ENCODE peak calls at places on chromosomes 6 and 20, in four cellular contexts. One of them, this sample, is unnamed.

GRCh38 chr6:131792091-131792496 is 15.7 kb upstream of the ENPP1 start:
- DNase-seq in thoracic aorta: no peak
- DNase-seq in fibroblast of mammary gland: peak
- DNase-seq in kidney: no peak
- DNase-seq in this sample: no peak

GRCh38 chr6:87297115-87297514 is 25.3 kb upstream of the SMIM8 start:
- DNase-seq in thoracic aorta: no peak
- DNase-seq in kidney: no peak
- DNase-seq in fibroblast of mammary gland: peak
- DNase-seq in this sample: no peak

GRCh38 chr6:110965629-110966229 is 7.2 kb downstream of the GTF3C6 start:
- DNase-seq in fibroblast of mammary gland: no peak
- DNase-seq in kidney: no peak
- DNase-seq in thoracic aorta: no peak
- DNase-seq in this sample: no peak

GRCh38 chr6:164021589-164022290 is 607.2 kb downstream of the QKI start:
- DNase-seq in thoracic aorta: no peak
- DNase-seq in kidney: no peak
- DNase-seq in fibroblast of mammary gland: peak
- DNase-seq in this sample: no peak

GRCh38 chr6:53734473-53735299 is 60.1 kb upstream of the LRRC1 start:
- DNase-seq in thoracic aorta: no peak
- DNase-seq in fibroblast of mammary gland: peak
- DNase-seq in kidney: no peak
- DNase-seq in this sample: peak

GRCh38 chr6:3456395-3456767 is 469 bp downstream of the SLC22A23 start:
- DNase-seq in thoracic aorta: no peak
- DNase-seq in kidney: no peak
- DNase-seq in fibroblast of mammary gland: no peak
- DNase-seq in this sample: no peak

GRCh38 chr6:157823523-157824370 is 701 bp downstream of the SNX9 start:
- DNase-seq in fibroblast of mammary gland: peak
- DNase-seq in kidney: peak
- DNase-seq in thoracic aorta: no peak
- DNase-seq in this sample: peak

GRCh38 chr6:85186546-85187170 is 263.2 kb upstream of the NT5E start:
- DNase-seq in fibroblast of mammary gland: peak
- DNase-seq in thoracic aorta: no peak
- DNase-seq in kidney: no peak
- DNase-seq in this sample: no peak

GRCh38 chr6:71888720-71889340 is 2.5 kb downstream of the RIMS1 start:
- DNase-seq in fibroblast of mammary gland: no peak
- DNase-seq in kidney: no peak
- DNase-seq in thoracic aorta: no peak
- DNase-seq in this sample: no peak

GRCh38 chr6:148758492-148758891 is 11.7 kb downstream of the UST start:
- DNase-seq in thoracic aorta: no peak
- DNase-seq in fibroblast of mammary gland: peak
- DNase-seq in kidney: no peak
- DNase-seq in this sample: no peak

GRCh38 chr6:43128926-43129325 is 42.1 kb upstream of the SRF start:
- DNase-seq in thoracic aorta: no peak
- DNase-seq in fibroblast of mammary gland: no peak
- DNase-seq in kidney: peak
- DNase-seq in this sample: no peak

GRCh38 chr6:4295789-4296165 is 160.4 kb upstream of the ECI2 start:
- DNase-seq in thoracic aorta: no peak
- DNase-seq in kidney: no peak
- DNase-seq in fibroblast of mammary gland: no peak
- DNase-seq in this sample: no peak

GRCh38 chr6:20564777-20565176 is 30.5 kb downstream of the CDKAL1 start:
- DNase-seq in fibroblast of mammary gland: no peak
- DNase-seq in kidney: no peak
- DNase-seq in thoracic aorta: no peak
- DNase-seq in this sample: no peak

GRCh38 chr6:84007871-84008270 is 25.7 kb upstream of the MRAP2 start:
- DNase-seq in fibroblast of mammary gland: no peak
- DNase-seq in thoracic aorta: no peak
- DNase-seq in kidney: no peak
- DNase-seq in this sample: no peak

GRCh38 chr6:142301421-142302391 is at the start of gene ADGRG6:
- DNase-seq in kidney: peak
- DNase-seq in fibroblast of mammary gland: peak
- DNase-seq in thoracic aorta: no peak
- DNase-seq in this sample: peak

GRCh38 chr6:41498968-41499599 is 47.1 kb upstream of the FOXP4 start:
- DNase-seq in fibroblast of mammary gland: no peak
- DNase-seq in thoracic aorta: no peak
- DNase-seq in kidney: no peak
- DNase-seq in this sample: no peak

GRCh38 chr20:44208770-44209169 is 1.8 kb downstream of the OSER1 start:
- DNase-seq in kidney: no peak
- DNase-seq in thoracic aorta: no peak
- DNase-seq in fibroblast of mammary gland: peak
- DNase-seq in this sample: no peak

GRCh38 chr6:26351544-26351953 is 13.4 kb upstream of the BTN3A2 start:
- DNase-seq in thoracic aorta: no peak
- DNase-seq in kidney: no peak
- DNase-seq in fibroblast of mammary gland: peak
- DNase-seq in this sample: no peak

GRCh38 chr20:1299522-1299921 is 29.4 kb downstream of the SDCBP2 start:
- DNase-seq in kidney: peak
- DNase-seq in thoracic aorta: no peak
- DNase-seq in fibroblast of mammary gland: no peak
- DNase-seq in this sample: no peak

GRCh38 chr6:155436981-155437749 is 18.5 kb downstream of the NOX3 start:
- DNase-seq in kidney: no peak
- DNase-seq in fibroblast of mammary gland: peak
- DNase-seq in thoracic aorta: no peak
- DNase-seq in this sample: no peak

GRCh38 chr20:3203315-3204123 is 963 bp downstream of the DDRGK1 start:
- DNase-seq in fibroblast of mammary gland: peak
- DNase-seq in thoracic aorta: no peak
- DNase-seq in kidney: no peak
- DNase-seq in this sample: no peak
- TF ChIP-seq CTCF in fibroblast of mammary gland: no peak
- TF ChIP-seq CTCF in thoracic aorta: no peak
- TF ChIP-seq CTCF in kidney: no peak
- TF ChIP-seq CTCF in this sample: no peak

DNA sequence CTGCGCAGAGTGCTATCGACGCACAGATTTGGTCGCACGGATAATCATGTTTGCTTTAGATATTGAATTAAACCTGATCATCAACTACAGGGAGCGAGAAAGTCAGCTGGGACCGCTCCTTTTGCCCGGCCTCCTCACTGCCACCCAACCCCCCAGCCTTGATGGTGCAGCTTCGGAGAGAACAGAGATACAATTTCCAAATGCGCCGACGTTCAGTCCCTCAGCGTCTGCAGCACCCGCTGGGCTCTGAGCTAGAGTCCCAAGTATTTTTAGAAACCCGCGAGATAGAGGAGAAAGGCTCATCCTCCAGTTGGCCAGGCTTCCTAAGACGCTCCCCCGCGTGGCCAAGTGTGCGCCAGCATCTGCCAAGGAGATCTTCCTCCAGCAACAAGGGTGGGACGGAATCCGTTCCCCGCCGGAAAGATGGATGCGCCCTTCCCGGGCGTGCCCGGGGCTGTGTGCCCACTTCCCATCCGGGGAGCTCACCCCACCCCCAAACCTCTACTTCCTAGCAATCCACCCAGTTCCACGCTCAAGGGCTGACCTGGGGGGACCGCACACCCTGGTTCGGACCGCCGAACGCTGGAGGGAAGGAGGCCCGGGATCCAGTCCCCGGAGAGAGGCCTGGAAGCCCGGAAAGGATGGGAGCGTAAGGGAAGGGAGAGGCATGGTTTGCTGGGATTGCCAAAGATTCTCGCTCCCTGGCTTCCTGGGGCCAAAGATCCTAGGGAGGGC is 4.1 kb downstream of the NKX2-2 start:
- DNase-seq in thoracic aorta: no peak
- DNase-seq in kidney: no peak
- DNase-seq in fibroblast of mammary gland: peak
- DNase-seq in this sample: no peak
- H3K4me3 ChIP-seq in thoracic aorta: peak
- H3K4me3 ChIP-seq in kidney: peak
- H3K4me3 ChIP-seq in fibroblast of mammary gland: peak
- H3K4me3 ChIP-seq in this sample: peak

GRCh38 chr20:22303523-22303922 is 280.8 kb downstream of the FOXA2 start:
- DNase-seq in thoracic aorta: no peak
- DNase-seq in fibroblast of mammary gland: peak
- DNase-seq in kidney: no peak
- DNase-seq in this sample: no peak
- TF ChIP-seq CTCF in thoracic aorta: no peak
- TF ChIP-seq CTCF in fibroblast of mammary gland: peak
- TF ChIP-seq CTCF in kidney: no peak
- TF ChIP-seq CTCF in this sample: no peak

DNA sequence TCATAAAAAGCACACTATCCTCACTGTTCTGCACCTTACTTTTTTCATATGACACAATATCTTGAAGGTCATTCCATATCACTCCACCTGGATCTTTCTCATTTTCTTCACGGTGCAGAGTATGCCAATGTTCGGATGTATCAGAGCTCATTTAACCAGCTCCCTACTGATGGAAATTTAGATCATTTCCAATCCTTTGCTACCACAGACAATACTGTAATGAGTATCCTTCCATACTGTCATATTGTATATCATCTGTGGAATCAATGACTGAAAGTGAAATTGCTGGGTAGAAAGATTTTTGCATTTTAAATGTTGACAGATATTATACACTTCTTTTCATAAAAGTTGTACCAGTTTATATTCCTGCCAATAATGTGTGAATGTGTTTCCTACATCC is 2.2 kb upstream of the RAB44 start:
- DNase-seq in fibroblast of mammary gland: no peak
- DNase-seq in kidney: no peak
- DNase-seq in thoracic aorta: no peak
- DNase-seq in this sample: no peak
- H3K4me3 ChIP-seq in fibroblast of mammary gland: no peak
- H3K4me3 ChIP-seq in kidney: no peak
- H3K4me3 ChIP-seq in thoracic aorta: no peak
- H3K4me3 ChIP-seq in this sample: no peak

GRCh38 chr6:99282479-99283062 is 66.9 kb downstream of the FAXC start:
- DNase-seq in kidney: no peak
- DNase-seq in thoracic aorta: no peak
- DNase-seq in fibroblast of mammary gland: peak
- DNase-seq in this sample: no peak
- TF ChIP-seq CTCF in kidney: no peak
- TF ChIP-seq CTCF in thoracic aorta: peak
- TF ChIP-seq CTCF in fibroblast of mammary gland: peak
- TF ChIP-seq CTCF in this sample: peak

GRCh38 chr6:109008537-109008950 is 86.1 kb downstream of the SESN1 start:
- DNase-seq in fibroblast of mammary gland: peak
- DNase-seq in kidney: no peak
- DNase-seq in thoracic aorta: no peak
- DNase-seq in this sample: no peak

GRCh38 chr6:109008061-109008460 is 86.6 kb downstream of the SESN1 start:
- DNase-seq in fibroblast of mammary gland: no peak
- DNase-seq in kidney: no peak
- DNase-seq in thoracic aorta: no peak
- DNase-seq in this sample: no peak

GRCh38 chr6:109008951-109009760 is 85.5 kb downstream of the SESN1 start:
- DNase-seq in thoracic aorta: peak
- DNase-seq in kidney: peak
- DNase-seq in fibroblast of mammary gland: peak
- DNase-seq in this sample: peak

GRCh38 chr6:109009761-109010612 is 84.7 kb downstream of the SESN1 start:
- DNase-seq in kidney: no peak
- DNase-seq in thoracic aorta: no peak
- DNase-seq in fibroblast of mammary gland: no peak
- DNase-seq in this sample: no peak

GRCh38 chr6:109010703-109011102 is 83.9 kb downstream of the SESN1 start:
- DNase-seq in kidney: no peak
- DNase-seq in thoracic aorta: no peak
- DNase-seq in fibroblast of mammary gland: no peak
- DNase-seq in this sample: no peak
- H3K4me3 ChIP-seq in kidney: peak
- H3K4me3 ChIP-seq in thoracic aorta: no peak
- H3K4me3 ChIP-seq in fibroblast of mammary gland: no peak
- H3K4me3 ChIP-seq in this sample: peak

GRCh38 chr20:35395728-35396127 is 16.0 kb downstream of the UQCC1 start:
- DNase-seq in kidney: no peak
- DNase-seq in fibroblast of mammary gland: peak
- DNase-seq in thoracic aorta: peak
- DNase-seq in this sample: no peak
- TF ChIP-seq CTCF in kidney: no peak
- TF ChIP-seq CTCF in fibroblast of mammary gland: peak
- TF ChIP-seq CTCF in thoracic aorta: no peak
- TF ChIP-seq CTCF in this sample: no peak

GRCh38 chr6:120671519-120671918 is 662.8 kb downstream of the TBC1D32 start:
- DNase-seq in kidney: no peak
- DNase-seq in thoracic aorta: no peak
- DNase-seq in fibroblast of mammary gland: no peak
- DNase-seq in this sample: no peak
- H3K4me3 ChIP-seq in kidney: no peak
- H3K4me3 ChIP-seq in thoracic aorta: no peak
- H3K4me3 ChIP-seq in fibroblast of mammary gland: no peak
- H3K4me3 ChIP-seq in this sample: no peak